ENCODE peak calls at places on chromosomes 13 and 19, in five cellular contexts. X is NCI-H146, D is posterior cingulate gyrus, P is GDM1, K is NCI-H2081 treated with DMSO at 0.1 percent for 48 hours. E is an unnamed sample.

GRCh38 chr19:11377237-11377636 is 2.8 kb downstream of the SWSAP1 start:
- DNase-seq in X (no peak), D (no peak), P (no peak), K (no peak), E (no peak)

GRCh38 chr19:5111051-5111450 is 142.1 kb downstream of the KDM4B start:
- DNase-seq in X (no peak), D (no peak), P (no peak), K (no peak), E (no peak)

GRCh38 chr13:30125422-30126073 is 181.8 kb downstream of the KATNAL1 start:
- DNase-seq in X (no peak), D (no peak), P (no peak), K (no peak), E (no peak)

GRCh38 chr13:48595330-48596127 is 58.2 kb upstream of the CYSLTR2 start:
- DNase-seq in X (peak), D (peak), P (peak), K (no peak), E (peak)

GRCh38 chr13:84645196-84646071 is 763.2 kb upstream of the SLITRK1 start:
- DNase-seq in X (peak), D (no peak), P (no peak), K (peak), E (no peak)

GRCh38 chr19:5943623-5944022 is 29.6 kb downstream of the CAPS start:
- DNase-seq in X (no peak), D (no peak), P (no peak), K (no peak), E (no peak)

GRCh38 chr19:17757125-17757524 is 5.8 kb downstream of the FCHO1 start:
- DNase-seq in X (no peak), D (peak), P (no peak), K (no peak), E (peak)

GRCh38 chr13:107205318-107206112 is 637.6 kb upstream of the ARGLU1 start:
- DNase-seq in X (peak), D (peak), P (peak), K (no peak), E (peak)

GRCh38 chr19:7871280-7871529 is 3.0 kb downstream of the PRR36 start:
- DNase-seq in X (no peak), D (no peak), P (peak), K (no peak), E (no peak)

GRCh38 chr13:37386276-37386675 is 212.3 kb downstream of the POSTN start:
- DNase-seq in X (no peak), D (no peak), P (no peak), K (no peak), E (no peak)

GRCh38 chr13:19634129-19634740 is 776 bp downstream of the MPHOSPH8 start:
- DNase-seq in X (peak), D (no peak), P (no peak), K (no peak), E (no peak)

GRCh38 chr13:30113983-30114491 is 193.3 kb downstream of the KATNAL1 start:
- DNase-seq in X (no peak), D (no peak), P (no peak), K (no peak), E (peak)